ENCODE peak calls at places on chromosomes 13 and 19, in seven cellular contexts. B, S, O, K, G, V and T are unnamed samples. For H3K4me1, the result is how much of the 10 kb centered on the place peaks cover.

GRCh38 chr13:69737129-69737935 is 370.3 kb upstream of the ATXN8OS start:
- DNase-seq in K (no peak), G (no peak), S (no peak), B (no peak), V (no peak), O (no peak), T (no peak)

GRCh38 chr19:31831421-31831820 is 482.2 kb upstream of the TSHZ3 start:
- DNase-seq in O (no peak), G (no peak), S (no peak), K (no peak), B (no peak), V (no peak), T (no peak)

GRCh38 chr19:18321729-18322091 is 1.2 kb downstream of the LSM4 start:
- DNase-seq in V (no peak), K (no peak), O (no peak), B (no peak), S (peak), G (no peak), T (no peak)

GRCh38 chr19:28239270-28239669 is 973.7 kb downstream of the UQCRFS1 start:
- DNase-seq in G (peak), S (peak), O (no peak), B (peak), K (no peak), V (no peak), T (no peak)

GRCh38 chr13:77001963-77002587 is 10.2 kb downstream of the CLN5 start:
- DNase-seq in V (no peak), K (no peak), O (no peak), G (no peak), S (no peak), B (no peak), T (no peak)

GRCh38 chr13:23020246-23020843 is 160.4 kb upstream of the SGCG start:
- DNase-seq in O (peak), V (no peak), B (peak), S (peak), G (peak), K (peak), T (peak)

GRCh38 chr13:94641432-94641941 is 39.8 kb downstream of the GPR180 start:
- DNase-seq in B (no peak), K (no peak), S (no peak), G (peak), O (no peak), V (no peak), T (no peak)

GRCh38 chr13:64078025-64078424 is 2662.4 kb upstream of the PCDH20 start:
- DNase-seq in G (no peak), O (no peak), V (no peak), S (no peak), B (no peak), K (no peak), T (no peak)

GRCh38 chr13:113116206-113116800 is 6.3 kb upstream of the F10 start:
- DNase-seq in S (no peak), K (no peak), V (peak), B (peak), G (no peak), O (no peak), T (no peak)

GRCh38 chr13:38814331-38814730 is 127.5 kb downstream of the FREM2 start:
- DNase-seq in B (no peak), V (no peak), O (peak), S (no peak), K (peak), G (no peak), T (no peak)

GRCh38 chr19:39170398-39171231 is 26.1 kb upstream of the NCCRP1 start:
- DNase-seq in B (no peak), G (no peak), K (no peak), V (no peak), S (no peak), O (no peak), T (no peak)

GRCh38 chr13:26015276-26015934 is 36.4 kb downstream of the SHISA2 start:
- DNase-seq in O (no peak), B (peak), V (no peak), S (no peak), K (no peak), G (no peak), T (no peak)

GRCh38 chr13:97539651-97540230 is 105.8 kb downstream of the RAP2A start:
- DNase-seq in V (no peak), B (no peak), K (no peak), S (no peak), O (no peak), G (no peak), T (no peak)

GRCh38 chr19:49688531-49689132 is 762 bp upstream of the ADM5 start:
- DNase-seq in S (no peak), B (peak), V (no peak), G (peak), K (no peak), O (no peak), T (no peak)

GRCh38 chr13:28468520-28468915 is 26.4 kb downstream of the FLT1 start:
- DNase-seq in S (no peak), V (no peak), O (no peak), K (no peak), G (no peak), B (no peak), T (no peak)

GRCh38 chr19:16249826-16250434 is 52.2 kb downstream of the AP1M1 start:
- DNase-seq in V (no peak), S (no peak), G (no peak), B (no peak), O (no peak), K (no peak), T (no peak)

GRCh38 chr13:86174632-86175031 is 375.4 kb upstream of the SLITRK6 start:
- DNase-seq in S (no peak), V (no peak), K (no peak), O (no peak), G (peak), B (no peak), T (no peak)

GRCh38 chr13:95420501-95420900 is 119.2 kb upstream of the ABCC4 start:
- DNase-seq in B (no peak), G (peak), S (no peak), V (no peak), K (no peak), O (no peak), T (no peak)

GRCh38 chr19:3062165-3063105 is at the start of gene TLE5:
- DNase-seq in B (peak), O (peak), G (peak), K (peak), S (peak), V (no peak), T (peak)

GRCh38 chr19:20423381-20424207 is 142.0 kb downstream of the ZNF737 start:
- DNase-seq in K (peak), O (peak), G (peak), V (peak), S (peak), B (peak), T (peak)

GRCh38 chr13:45225370-45225769 is 24.5 kb upstream of the KCTD4 start:
- DNase-seq in V (no peak), B (no peak), G (no peak), K (no peak), O (no peak), S (no peak), T (no peak)

GRCh38 chr13:43587376-43587775 is 199.4 kb downstream of the ENOX1 start:
- DNase-seq in O (no peak), B (no peak), V (no peak), S (no peak), K (no peak), G (no peak), T (no peak)

GRCh38 chr19:16849168-16849567 is 20.0 kb downstream of the SIN3B start:
- DNase-seq in K (peak), S (no peak), G (no peak), O (no peak), B (no peak), V (no peak), T (no peak)

GRCh38 chr19:38727306-38727867 is 16.9 kb downstream of the CAPN12 start:
- DNase-seq in O (no peak), B (no peak), K (no peak), G (no peak), S (no peak), V (no peak), T (no peak)

GRCh38 chr19:56138069-56138468 is 3.0 kb upstream of the ZNF444 start:
- DNase-seq in V (no peak), B (no peak), K (no peak), O (no peak), S (no peak), G (no peak), T (no peak)

GRCh38 chr13:99085139-99085845 is 107.4 kb upstream of the DOCK9 start:
- DNase-seq in K (no peak), V (no peak), S (peak), O (no peak), G (peak), B (peak), T (peak)

GRCh38 chr13:36369268-36370107 is 23.3 kb upstream of the SPART start:
- DNase-seq in V (no peak), O (no peak), B (no peak), S (no peak), K (no peak), G (no peak), T (no peak)

GRCh38 chr13:75195479-75196111 is 286.4 kb downstream of the TBC1D4 start:
- DNase-seq in K (no peak), V (no peak), S (no peak), O (no peak), G (peak), B (no peak), T (no peak)

GRCh38 chr13:112160558-112160957 is 93.6 kb downstream of the SOX1 start:
- DNase-seq in K (no peak), V (no peak), B (no peak), S (no peak), O (no peak), G (no peak), T (no peak)

GRCh38 chr13:97225533-97225932 is 3.4 kb downstream of the MBNL2 start:
- DNase-seq in G (no peak), B (no peak), K (no peak), V (no peak), O (no peak), S (no peak), T (no peak)

GRCh38 chr19:2282062-2282861 is at the start of gene PEAK3:
- DNase-seq in B (peak), K (peak), O (peak), G (peak), S (peak), V (peak), T (peak)

GRCh38 chr13:24100152-24100551 is 60.4 kb upstream of the SPATA13 start:
- DNase-seq in O (no peak), S (no peak), B (no peak), V (no peak), K (no peak), G (no peak), T (no peak)
- TF ChIP-seq CTCF in O (no peak), S (no peak), B (no peak), V (no peak), K (no peak), G (no peak), T (no peak)

GRCh38 chr13:40428354-40428753 is 238.1 kb downstream of the FOXO1 start:
- DNase-seq in K (no peak), V (no peak), O (no peak), B (no peak), G (no peak), S (no peak), T (no peak)
- H3K4me1 ChIP-seq in K (under half), V (under half), O (under half), B (under half), G (under half), S (under half), T (under half)

DNA sequence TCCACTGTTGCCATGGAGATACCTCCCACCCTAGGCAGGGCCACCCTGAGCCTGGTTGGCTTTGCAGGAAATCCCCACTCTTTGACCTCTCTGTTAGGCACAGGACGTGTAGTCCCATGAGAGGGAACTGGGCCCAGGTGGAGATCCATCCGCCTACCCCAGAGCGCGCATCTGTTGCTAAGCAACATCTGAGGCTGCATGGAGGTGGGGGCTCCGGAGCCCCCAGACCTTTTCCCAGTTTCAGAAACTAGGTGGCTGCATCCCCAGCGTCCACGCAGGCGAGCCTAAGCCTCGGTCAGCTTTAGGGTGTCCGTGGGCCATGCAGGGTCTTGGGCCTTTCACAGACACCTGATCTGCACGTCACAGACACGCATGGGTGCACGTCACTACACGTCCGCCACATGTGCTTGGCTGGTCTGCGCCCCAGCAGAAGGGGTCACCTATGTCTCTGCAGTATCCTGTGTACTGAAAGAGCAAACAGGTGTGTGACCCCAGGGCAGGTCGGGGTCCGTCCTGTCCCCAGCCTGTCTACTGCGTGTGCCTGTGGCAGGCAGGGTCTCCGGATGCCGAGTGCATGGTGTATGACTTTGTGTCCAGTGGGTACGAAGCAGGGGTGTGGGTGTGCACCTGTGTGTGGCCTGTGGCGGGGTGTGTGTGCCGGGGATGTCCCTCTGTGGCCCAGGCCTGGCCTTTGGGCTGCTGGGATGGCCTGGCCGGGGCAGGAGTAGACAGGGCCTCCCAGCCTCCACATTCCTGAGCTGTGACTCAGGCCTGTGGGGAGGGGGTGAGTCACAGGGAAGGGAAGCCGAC is 4.1 kb upstream of the CIRBP start:
- DNase-seq in O (peak), B (peak), G (peak), V (peak), S (peak), K (peak), T (peak)
- TF ChIP-seq POLR2AphosphoS5 in O (peak), B (no peak), G (no peak), V (peak), S (no peak), K (peak), T (no peak)

GRCh38 chr19:42333975-42334696 is 8.7 kb downstream of the MEGF8 start:
- DNase-seq in K (no peak), B (no peak), S (no peak), G (no peak), V (no peak), O (no peak), T (no peak)

GRCh38 chr19:42335374-42335936 is 10.0 kb downstream of the MEGF8 start:
- DNase-seq in K (no peak), G (no peak), V (no peak), S (no peak), O (no peak), B (no peak), T (no peak)

GRCh38 chr19:42333018-42333417 is 7.6 kb downstream of the MEGF8 start:
- DNase-seq in B (no peak), G (no peak), O (no peak), K (no peak), V (no peak), S (no peak), T (no peak)

GRCh38 chr19:42335971-42336370 is 10.5 kb downstream of the MEGF8 start:
- DNase-seq in G (no peak), O (no peak), V (no peak), B (no peak), K (no peak), S (no peak), T (no peak)

GRCh38 chr19:42334697-42335373 is 9.4 kb downstream of the MEGF8 start:
- DNase-seq in O (no peak), G (no peak), V (no peak), K (no peak), B (no peak), S (no peak), T (no peak)
- TF ChIP-seq CTCF in O (no peak), G (no peak), V (no peak), K (no peak), B (no peak), S (no peak), T (no peak)

DNA sequence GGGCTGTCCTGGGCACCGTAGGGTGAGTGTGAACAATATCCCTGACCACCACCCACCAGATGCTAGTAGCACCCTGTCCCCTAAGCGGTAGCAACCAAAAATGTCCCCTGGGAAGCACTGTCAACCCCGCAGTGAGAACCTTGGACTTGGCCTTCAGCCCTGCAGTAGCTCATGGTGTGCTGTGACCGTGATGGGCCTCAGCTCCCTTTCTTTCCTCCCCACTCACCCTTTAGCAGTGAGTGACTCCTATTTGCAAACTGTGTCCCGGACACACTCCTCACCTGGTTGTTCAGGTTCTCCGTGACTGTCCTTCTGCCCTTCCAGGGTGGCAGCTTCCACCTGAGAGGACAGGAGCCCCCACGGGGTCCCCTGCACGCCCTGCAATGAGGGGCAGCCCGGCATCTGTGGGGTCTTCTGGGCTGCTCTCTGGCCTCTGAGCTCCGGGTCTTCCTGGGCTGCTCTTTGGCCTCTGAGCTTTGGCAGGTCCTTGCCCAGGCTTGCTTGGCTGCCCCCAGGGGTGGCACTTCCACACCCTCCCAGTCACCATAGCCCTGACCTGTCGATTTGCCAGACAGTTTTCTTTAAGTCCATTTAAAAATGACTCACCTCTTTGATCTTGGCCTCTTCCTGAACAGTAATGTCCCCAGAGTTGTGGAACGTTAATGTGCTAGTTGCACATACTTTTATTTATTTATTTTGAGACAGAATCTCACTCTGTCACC is 3.8 kb downstream of the KDM4B start:
- DNase-seq in G (no peak), O (no peak), V (no peak), K (no peak), B (no peak), S (no peak), T (no peak)
- H3K4me1 ChIP-seq in G (under half), O (under half), V (half or more), K (under half), B (under half), S (half or more), T (half or more)

DNA sequence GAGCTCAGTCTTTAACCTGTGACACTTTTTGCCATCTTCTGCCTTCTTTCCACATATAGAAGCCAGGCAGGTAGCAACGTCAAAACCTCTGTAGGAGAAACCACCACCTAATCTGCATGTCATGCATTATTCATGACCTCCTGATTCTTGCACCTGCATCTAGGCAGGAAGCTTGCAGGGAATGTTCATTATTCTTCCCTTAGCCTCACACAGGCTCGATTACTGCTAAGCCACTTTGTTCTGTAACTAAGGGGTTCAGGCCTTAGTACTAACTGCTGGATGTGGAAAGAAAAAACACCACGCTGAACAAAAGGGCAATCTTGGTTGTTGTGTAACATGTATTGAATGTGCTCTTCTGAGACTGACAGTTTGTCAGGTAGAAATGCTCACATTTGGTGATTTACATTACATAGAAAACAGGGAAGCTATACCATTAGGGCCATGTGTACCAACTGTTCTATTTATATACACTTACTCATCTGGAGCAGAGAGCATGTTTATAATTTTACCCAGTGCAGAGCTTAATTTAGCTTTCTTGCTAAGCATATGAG is 366.9 kb downstream of the KLF12 start:
- DNase-seq in O (no peak), S (no peak), V (no peak), B (no peak), K (no peak), G (peak), T (no peak)
- TF ChIP-seq POLR2AphosphoS5 in O (no peak), S (no peak), V (no peak), B (peak), K (no peak), G (no peak), T (no peak)

GRCh38 chr13:39897636-39898035 is 242.2 kb downstream of the COG6 start:
- DNase-seq in S (no peak), V (no peak), G (no peak), B (no peak), K (no peak), O (no peak), T (no peak)

GRCh38 chr13:39894586-39894985 is 239.1 kb downstream of the COG6 start:
- DNase-seq in O (no peak), G (no peak), V (no peak), K (no peak), B (no peak), S (no peak), T (no peak)

GRCh38 chr13:39895254-39895653 is 239.8 kb downstream of the COG6 start:
- DNase-seq in K (no peak), S (no peak), O (no peak), G (no peak), V (no peak), B (no peak), T (no peak)

DNA sequence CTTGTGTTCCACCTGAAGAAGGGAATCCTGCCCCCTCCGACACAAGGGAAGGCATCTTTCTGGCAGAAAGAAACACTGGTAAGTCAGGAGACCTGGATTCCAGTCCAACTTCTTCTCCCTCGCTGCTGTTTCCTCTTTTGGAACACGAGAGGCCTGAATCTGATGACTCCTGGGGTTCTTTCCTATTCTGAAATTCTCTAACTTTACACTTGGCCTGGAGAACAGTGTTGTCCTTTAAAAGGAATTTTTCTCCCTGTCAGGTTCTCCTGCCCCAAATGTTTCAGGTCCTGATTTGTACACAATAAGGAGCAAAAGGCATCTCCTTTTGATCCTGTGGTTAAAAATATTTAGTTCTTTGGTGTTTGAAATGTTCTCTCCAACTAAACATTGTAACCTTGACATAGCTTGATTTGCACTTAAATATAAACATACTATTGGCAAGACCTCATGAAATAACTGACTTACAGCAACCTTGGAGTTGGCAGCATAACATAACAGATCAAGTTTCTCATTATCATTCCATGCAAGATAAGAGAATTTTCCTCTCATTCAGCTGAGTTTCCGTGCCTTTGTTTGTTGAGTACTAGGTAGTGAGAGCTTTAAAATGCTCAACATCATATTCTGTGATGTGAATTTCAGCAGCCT is 244.8 kb downstream of the COG6 start:
- DNase-seq in K (no peak), O (peak), S (no peak), G (no peak), V (no peak), B (no peak), T (no peak)
- TF ChIP-seq CTCF in K (no peak), O (no peak), S (no peak), G (no peak), V (no peak), B (no peak), T (no peak)